ENCODE peak calls at places on chromosomes 13 and 19, in five cellular contexts. G is IMR-90, Q is RWPE1, Z is fibroblast of lung, I is ascending aorta. U is an unnamed sample.

GRCh38 chr13:50452761-50453160 is 390.7 kb downstream of the DLEU7 start:
- DNase-seq in Z (no peak), Q (no peak), I (no peak), G (no peak), U (no peak)

GRCh38 chr13:40350283-40350992 is 316.0 kb downstream of the FOXO1 start:
- DNase-seq in Q (no peak), I (no peak), G (no peak), Z (peak), U (no peak)

GRCh38 chr19:44857837-44858236 is 11.7 kb downstream of the NECTIN2 start:
- DNase-seq in Q (no peak), G (no peak), I (no peak), Z (no peak), U (no peak)

GRCh38 chr19:29665826-29666633 is 769 bp downstream of the PLEKHF1 start:
- DNase-seq in Z (peak), Q (no peak), G (peak), I (peak), U (no peak)

GRCh38 chr19:29966594-29967249 is 24.7 kb downstream of the URI1 start:
- DNase-seq in Z (peak), I (no peak), Q (no peak), G (peak), U (no peak)

GRCh38 chr19:37876047-37876446 is 30.3 kb downstream of the WDR87 start:
- DNase-seq in G (no peak), Z (no peak), Q (no peak), I (no peak), U (no peak)

GRCh38 chr19:10352764-10353671 is 13.6 kb upstream of the ICAM3 start:
- DNase-seq in I (no peak), Q (no peak), G (no peak), Z (no peak), U (no peak)

GRCh38 chr13:101230271-101230890 is 185.9 kb downstream of the NALCN start:
- DNase-seq in I (no peak), Z (no peak), Q (no peak), G (peak), U (no peak)

GRCh38 chr13:41502676-41503075 is 45.3 kb downstream of the RGCC start:
- DNase-seq in I (no peak), G (no peak), Z (no peak), Q (no peak), U (no peak)

GRCh38 chr13:80339578-80339840 is 1.4 kb downstream of the SPRY2 start:
- DNase-seq in Z (peak), Q (peak), G (no peak), I (no peak), U (no peak)

GRCh38 chr19:29285878-29286277 is 72.9 kb upstream of the UQCRFS1 start:
- DNase-seq in Q (no peak), I (no peak), Z (no peak), G (no peak), U (no peak)

GRCh38 chr19:51365211-51366049 is 758 bp downstream of the ETFB start:
- DNase-seq in Z (peak), G (peak), Q (no peak), I (no peak), U (no peak)

GRCh38 chr19:16435238-16435911 is 36.4 kb downstream of the EPS15L1 start:
- DNase-seq in I (no peak), Z (peak), Q (no peak), G (peak), U (peak)

GRCh38 chr13:23570931-23571330 is 719 bp downstream of the TNFRSF19 start:
- DNase-seq in Z (peak), I (no peak), G (peak), Q (no peak), U (no peak)

GRCh38 chr19:41699968-41700323 is 8.5 kb upstream of the CEACAM5 start:
- DNase-seq in Q (no peak), G (no peak), I (no peak), Z (no peak), U (no peak)

GRCh38 chr19:55390461-55390880 is 4.7 kb downstream of the RPL28 start:
- DNase-seq in G (no peak), Q (no peak), Z (no peak), I (no peak), U (no peak)

GRCh38 chr13:110412132-110412912 is 105.2 kb downstream of the COL4A2 start:
- DNase-seq in Q (peak), G (peak), Z (peak), I (peak), U (peak)

GRCh38 chr19:4357921-4358326 is 14.6 kb downstream of the MPND start:
- DNase-seq in G (no peak), Q (no peak), I (no peak), Z (no peak), U (no peak)

GRCh38 chr19:1780272-1780957 is 27.1 kb downstream of the ONECUT3 start:
- DNase-seq in Z (peak), I (no peak), G (peak), Q (no peak), U (no peak)
- TF ChIP-seq CTCF in Z (peak), I (no peak), G (peak), Q (no peak), U (peak)

DNA sequence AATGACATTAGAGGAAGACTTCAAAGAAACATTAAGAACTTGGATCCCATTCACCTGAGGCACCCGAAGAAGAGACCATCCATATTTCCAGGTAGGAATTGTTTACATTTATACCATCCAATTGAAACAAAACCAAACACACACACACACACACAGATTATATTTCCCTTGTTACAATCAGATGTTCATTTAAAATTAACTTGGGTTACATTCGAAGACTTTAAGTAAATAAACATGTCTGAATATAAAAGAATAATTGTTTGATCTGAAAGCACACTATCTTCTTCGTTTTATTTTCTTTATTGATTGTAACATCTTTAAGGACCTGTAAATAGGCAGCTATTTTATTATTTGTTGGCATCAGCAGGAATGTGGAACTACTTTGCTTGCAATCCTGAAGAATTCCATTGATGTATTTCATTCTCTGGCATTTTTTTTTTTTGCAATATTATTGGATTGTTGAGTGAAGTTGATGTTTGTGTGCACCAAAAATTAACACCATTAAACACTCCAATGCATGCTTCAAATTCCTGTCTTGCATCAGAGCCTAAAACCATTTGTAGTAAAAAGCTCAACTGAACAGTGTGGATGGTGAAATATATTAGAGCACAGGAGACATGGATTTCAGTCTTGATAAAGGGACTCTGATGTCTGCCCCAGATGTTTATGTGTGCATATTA is 85.3 kb upstream of the FRY start:
- DNase-seq in Z (peak), I (no peak), G (peak), Q (no peak), U (no peak)
- H3K27ac ChIP-seq in Z (no peak), I (no peak), G (no peak), Q (no peak), U (no peak)

DNA sequence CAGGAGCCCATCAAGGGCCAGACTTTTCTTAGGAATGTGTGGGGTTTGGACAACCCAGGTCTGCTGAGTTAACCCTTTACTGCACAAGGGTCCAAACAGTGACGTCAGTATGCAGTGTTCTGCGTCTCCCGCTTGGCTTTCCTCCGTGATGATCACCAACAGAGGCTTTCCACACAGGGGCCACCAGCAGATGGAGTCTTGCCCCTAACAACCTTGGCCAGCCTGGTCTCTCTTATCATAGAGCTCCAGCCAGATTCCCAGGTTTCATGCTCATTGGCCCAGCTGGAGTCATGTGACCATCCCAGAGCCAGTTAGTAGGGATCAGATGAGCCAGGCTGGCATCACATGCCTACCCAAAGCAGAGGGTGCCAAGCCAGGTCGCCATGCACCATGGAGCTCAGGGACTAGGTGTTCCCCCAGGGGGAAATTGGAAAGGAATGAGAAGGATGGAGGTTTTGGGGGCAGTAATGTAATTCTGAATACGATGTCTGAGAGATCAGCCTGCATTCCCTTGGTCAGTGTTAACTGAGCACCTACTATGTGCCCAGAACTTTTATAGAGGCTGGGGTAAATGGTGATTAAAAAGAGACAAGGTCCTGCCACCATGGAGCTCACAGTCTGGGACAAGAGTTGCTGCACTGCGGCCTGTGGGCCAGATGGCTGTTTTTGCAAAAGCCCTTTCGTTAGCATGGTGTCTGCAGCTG is 61.2 kb downstream of the MYH14 start:
- DNase-seq in G (no peak), I (no peak), Q (no peak), Z (no peak), U (no peak)
- TF ChIP-seq CTCF in G (no peak), I (no peak), Q (no peak), Z (no peak), U (no peak)

DNA sequence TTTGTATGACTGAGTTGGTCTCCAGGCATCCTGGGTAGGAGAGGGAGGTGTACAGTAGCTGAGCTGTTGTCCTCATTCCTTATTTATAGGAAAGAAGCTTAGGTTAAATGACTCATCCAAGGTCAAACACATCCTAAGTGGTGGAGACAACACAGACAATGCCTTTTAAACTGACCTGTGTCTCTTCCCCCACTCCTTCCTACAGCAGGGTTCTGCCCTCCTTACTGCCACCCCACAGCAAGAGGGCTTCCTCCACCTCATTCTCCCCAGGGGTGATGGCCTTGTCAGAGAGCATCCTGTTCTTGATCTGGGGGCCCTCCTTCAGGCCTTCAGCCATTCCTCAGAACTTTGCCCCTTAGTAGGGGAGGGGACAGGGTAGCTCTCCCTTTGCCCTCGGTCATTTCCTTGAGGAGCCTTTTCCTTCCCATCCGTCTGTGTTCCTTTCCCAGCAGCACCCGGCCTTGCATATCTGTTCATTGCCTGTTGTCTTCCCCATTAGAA is 48.2 kb upstream of the GPI start:
- DNase-seq in Z (peak), I (no peak), G (peak), Q (no peak), U (no peak)
- H3K27ac ChIP-seq in Z (no peak), I (peak), G (no peak), Q (no peak), U (no peak)

DNA sequence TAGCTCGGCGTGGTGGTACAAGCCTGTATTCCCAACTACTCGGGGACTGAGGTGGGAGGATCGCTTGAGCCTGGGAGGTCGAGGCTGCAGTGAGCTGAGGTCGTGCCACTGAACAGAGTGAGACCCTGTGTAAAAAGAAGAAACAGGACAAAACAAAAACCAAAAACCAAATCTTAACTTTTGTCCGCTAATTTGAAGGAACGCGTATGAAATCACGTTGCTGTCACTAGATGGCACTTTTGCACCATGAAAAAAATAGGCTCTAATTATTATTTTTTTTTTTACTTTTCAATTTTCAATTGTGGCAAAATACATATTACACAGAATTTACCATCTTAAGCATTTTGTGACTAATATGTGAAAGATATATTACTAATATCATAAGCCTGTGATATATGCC is 17.6 kb upstream of the ZNF835 start:
- DNase-seq in Z (no peak), G (no peak), I (no peak), Q (no peak), U (no peak)
- TF ChIP-seq CTCF in Z (no peak), G (peak), I (no peak), Q (no peak), U (peak)

GRCh38 chr13:98918771-98919170 is 59.1 kb downstream of the DOCK9 start:
- DNase-seq in G (no peak), I (no peak), Z (no peak), Q (no peak), U (no peak)
- H3K27ac ChIP-seq in G (no peak), I (no peak), Z (no peak), Q (no peak), U (no peak)

GRCh38 chr19:40502647-40503046 is 35.8 kb downstream of the SPTBN4 start:
- DNase-seq in Z (no peak), G (no peak), I (no peak), Q (no peak), U (no peak)
- TF ChIP-seq CTCF in Z (no peak), G (no peak), I (no peak), Q (no peak), U (peak)